ENCODE peak calls at places on chromosome 16, in ten cellular contexts. H, V, E, M, K, Y, Q, J, I and N are unnamed samples.

GRCh38 chr16:84368327-84368996 is at the start of gene ATP2C2:
- DNase-seq in Q (no peak), J (peak; percentile 86), M (peak; percentile 70), V (no peak), K (no peak), Y (no peak), E (no peak), H (no peak), I (peak; percentile 58), N (no peak)

GRCh38 chr16:23905027-23905426 is 69.2 kb downstream of the PRKCB start:
- DNase-seq in Q (peak; percentile 6), H (peak; percentile 44), J (no peak), K (no peak), Y (no peak), V (no peak), M (no peak), I (peak; percentile 41), E (no peak), N (no peak)

GRCh38 chr16:67015317-67015731 is 13.6 kb upstream of the CBFB start:
- DNase-seq in I (no peak), E (no peak), M (no peak), H (no peak), V (no peak), Y (no peak), J (no peak), K (no peak), Q (no peak), N (no peak)

GRCh38 chr16:23248261-23249194 is 53.6 kb upstream of the SCNN1B start:
- DNase-seq in V (no peak), Y (no peak), M (no peak), K (no peak), Q (no peak), H (no peak), J (no peak), E (no peak), I (no peak), N (no peak)

GRCh38 chr16:29815032-29815721 is 775 bp upstream of the PAGR1 start:
- DNase-seq in V (peak; percentile 79), H (peak; percentile 27), K (no peak), Y (no peak), M (no peak), J (peak; percentile 68), E (no peak), Q (no peak), I (peak; percentile 36), N (no peak)

GRCh38 chr16:57694556-57695377 is at the start of gene DRC7:
- DNase-seq in H (peak; percentile 34), Q (peak; percentile 41), I (peak; percentile 67), M (no peak), E (peak; percentile 63), K (no peak), V (peak; percentile 36), Y (no peak), J (peak; percentile 17), N (peak; percentile 1)

GRCh38 chr16:58515871-58516767 is 802 bp downstream of the SETD6 start:
- DNase-seq in V (no peak), M (peak; percentile 43), Y (no peak), Q (no peak), K (no peak), E (peak; percentile 71), H (no peak), I (peak; percentile 33), J (peak; percentile 72), N (no peak)

GRCh38 chr16:450800-451512 is 25.5 kb downstream of the RAB11FIP3 start:
- DNase-seq in E (no peak), Y (no peak), H (no peak), J (no peak), K (no peak), Q (no peak), M (no peak), V (peak; percentile 87), I (no peak), N (no peak)

GRCh38 chr16:31350275-31351005 is 4.5 kb upstream of the ITGAX start:
- DNase-seq in M (no peak), V (no peak), E (no peak), Q (no peak), J (no peak), K (no peak), I (no peak), Y (no peak), H (no peak), N (no peak)

GRCh38 chr16:2364638-2365210 is 24.2 kb upstream of the ABCA3 start:
- DNase-seq in Y (no peak), M (no peak), K (no peak), I (no peak), V (peak; percentile 17), J (no peak), H (no peak), E (no peak), Q (no peak), N (no peak)

GRCh38 chr16:750454-750853 is 9.7 kb upstream of the CIAO3 start:
- DNase-seq in M (no peak), J (no peak), K (no peak), V (no peak), Y (no peak), H (no peak), E (no peak), I (no peak), Q (no peak), N (no peak)

GRCh38 chr16:64590516-64590915 is 531.3 kb downstream of the CDH11 start:
- DNase-seq in H (no peak), E (no peak), K (no peak), V (no peak), J (no peak), Q (peak; percentile 5), I (no peak), Y (no peak), M (peak; percentile 12), N (no peak)

GRCh38 chr16:47366228-47366627 is 94.6 kb downstream of the ITFG1 start:
- DNase-seq in Y (no peak), K (no peak), E (no peak), M (no peak), Q (no peak), H (no peak), I (no peak), J (no peak), V (no peak), N (no peak)

GRCh38 chr16:85712841-85713240 is 24.1 kb upstream of the GINS2 start:
- DNase-seq in E (no peak), K (no peak), I (peak; percentile 53), H (no peak), Q (no peak), M (no peak), J (no peak), Y (no peak), V (no peak), N (peak; percentile 19)

GRCh38 chr16:59597269-59597668 is 863.2 kb upstream of the GOT2 start:
- DNase-seq in K (no peak), Y (no peak), V (no peak), H (no peak), Q (no peak), E (no peak), I (no peak), J (no peak), M (no peak), N (no peak)

GRCh38 chr16:81446318-81447275 is 2.0 kb downstream of the CMIP start:
- DNase-seq in Q (no peak), E (peak; percentile 47), V (peak; percentile 59), H (no peak), J (peak; percentile 68), Y (no peak), K (no peak), M (no peak), I (no peak), N (no peak)

GRCh38 chr16:1054660-1055556 is 17.6 kb upstream of the SSTR5 start:
- DNase-seq in K (no peak), Y (no peak), V (no peak), M (no peak), J (peak; percentile 71), I (peak; percentile 86), H (no peak), Q (peak; percentile 42), E (peak; percentile 80), N (no peak)

GRCh38 chr16:54526916-54527315 is 240.3 kb upstream of the IRX3 start:
- DNase-seq in J (no peak), M (no peak), Y (no peak), Q (no peak), I (no peak), H (no peak), V (no peak), E (no peak), K (no peak), N (no peak)

GRCh38 chr16:89586853-89587252 is 11.3 kb downstream of the CPNE7 start:
- DNase-seq in H (no peak), Q (peak; percentile 52), V (no peak), E (no peak), K (no peak), J (peak; percentile 59), Y (no peak), M (no peak), I (no peak), N (no peak)

GRCh38 chr16:1771072-1771863 is at the start of gene NME3:
- DNase-seq in M (peak; percentile 49), I (peak; percentile 80), V (peak; percentile 66), K (no peak), E (peak; percentile 88), H (peak; percentile 41), Y (peak; percentile 58), J (peak; percentile 89), Q (peak; percentile 69), N (peak; percentile 36)

GRCh38 chr16:88387177-88387576 is 4.4 kb downstream of the ZNF469 start:
- DNase-seq in J (no peak), K (no peak), M (no peak), Q (peak; percentile 42), V (no peak), H (no peak), I (no peak), Y (no peak), E (no peak), N (no peak)

GRCh38 chr16:14286381-14287230 is 215.5 kb downstream of the MRTFB start:
- DNase-seq in I (no peak), M (no peak), J (peak; percentile 46), Q (peak; percentile 70), V (no peak), E (peak; percentile 44), H (no peak), Y (no peak), K (no peak), N (no peak)

GRCh38 chr16:20846030-20846429 is 39.7 kb downstream of the REXO5 start:
- DNase-seq in H (no peak), V (no peak), M (no peak), I (no peak), Q (no peak), Y (no peak), J (no peak), K (no peak), E (no peak), N (no peak)

GRCh38 chr16:66154801-66155200 is 211.7 kb upstream of the CDH5 start:
- DNase-seq in E (no peak), Y (no peak), I (no peak), K (no peak), H (no peak), Q (no peak), M (no peak), V (no peak), J (no peak), N (no peak)

GRCh38 chr16:75064403-75065148 is 52.0 kb downstream of the LDHD start:
- DNase-seq in K (no peak), Q (no peak), Y (no peak), I (no peak), J (peak; percentile 60), E (no peak), V (no peak), M (peak; percentile 82), H (no peak), N (no peak)